ENCODE peak calls at places on chromosomes 7 and 10, in eight cellular contexts. T is activated naive CD8-positive, alpha-beta T cell treated with anti-CD3 and anti-CD28 coated beads, Interleukin-2, amount 10 ng/mL, durations not matched to agents 7 days and 5 days; I is fibroblast of the conjunctiva; D is NCI-H2029; G is GM19239; O is brain microvascular endothelial cell; X is globus pallidus; L is A549. B is an unnamed sample.

GRCh38 chr7:40674316-40674715 is 539.5 kb downstream of the SUGCT start:
- DNase-seq in T (no peak), X (no peak), G (no peak), D (no peak), I (no peak), O (peak; percentile 24), L (no peak), B (no peak)

GRCh38 chr10:124389613-124390361 is 28.9 kb downstream of the OAT start:
- DNase-seq in X (no peak), L (no peak), I (no peak), T (no peak), O (no peak), D (no peak), G (no peak), B (peak; percentile 6)

GRCh38 chr7:36809064-36809463 is 84.8 kb upstream of the AOAH start:
- DNase-seq in T (no peak), L (no peak), D (no peak), G (no peak), I (no peak), X (no peak), O (no peak), B (no peak)

GRCh38 chr10:80454526-80455460 is 683 bp downstream of the TSPAN14 start:
- DNase-seq in L (no peak), X (no peak), O (no peak), D (no peak), T (peak; percentile 54), G (peak; percentile 49), I (no peak), B (no peak)

GRCh38 chr10:60663850-60664249 is 114.4 kb upstream of the CDK1 start:
- DNase-seq in I (no peak), G (no peak), D (peak; percentile 59), L (no peak), T (no peak), X (no peak), O (peak; percentile 77), B (peak; percentile 84)

GRCh38 chr10:74213571-74214162 is 62.6 kb downstream of the ADK start:
- DNase-seq in D (no peak), T (no peak), I (peak; percentile 72), G (no peak), O (peak; percentile 42), X (no peak), L (peak; percentile 68), B (peak; percentile 1)

GRCh38 chr10:97690138-97690537 is 3.1 kb upstream of the AVPI1 start:
- DNase-seq in D (no peak), I (no peak), T (no peak), O (no peak), L (no peak), G (no peak), X (no peak), B (no peak)

GRCh38 chr10:68106656-68107055 is 2.6 kb upstream of the MYPN start:
- DNase-seq in I (peak; percentile 46), X (no peak), O (peak; percentile 83), D (no peak), G (no peak), T (no peak), L (no peak), B (no peak)

GRCh38 chr10:113228570-113228969 is 278.5 kb downstream of the TCF7L2 start:
- DNase-seq in I (peak; percentile 14), L (no peak), G (no peak), X (no peak), O (peak; percentile 70), D (no peak), T (no peak), B (no peak)

GRCh38 chr10:101014966-101015581 is 15.5 kb downstream of the LZTS2 start:
- DNase-seq in T (no peak), I (peak; percentile 91), G (no peak), L (no peak), X (no peak), D (no peak), O (peak; percentile 94), B (no peak)

GRCh38 chr10:126130291-126130710 is 233.9 kb downstream of the FANK1 start:
- DNase-seq in I (no peak), X (no peak), L (no peak), O (no peak), G (no peak), D (no peak), T (no peak), B (no peak)

GRCh38 chr7:106848851-106849442 is 16.1 kb upstream of the PIK3CG start:
- DNase-seq in G (no peak), X (no peak), L (no peak), I (no peak), O (peak; percentile 69), D (no peak), T (no peak), B (no peak)

GRCh38 chr10:79056361-79056735 is 12.4 kb upstream of the ZMIZ1 start:
- DNase-seq in X (no peak), D (no peak), O (no peak), L (no peak), I (no peak), G (no peak), T (peak; percentile 12), B (no peak)

GRCh38 chr7:135617781-135618180 is 44.5 kb upstream of the STMP1 start:
- DNase-seq in G (no peak), L (no peak), I (no peak), T (no peak), O (no peak), X (no peak), D (no peak), B (no peak)

GRCh38 chr7:44155191-44156185 is 14.4 kb upstream of the MYL7 start:
- DNase-seq in D (no peak), G (no peak), L (no peak), X (no peak), T (no peak), I (no peak), O (no peak), B (no peak)

GRCh38 chr7:97027427-97028234 is 3.0 kb upstream of the DLX5 start:
- DNase-seq in T (peak; percentile 67), G (peak; percentile 71), I (peak; percentile 74), D (peak; percentile 31), L (peak; percentile 55), X (peak; percentile 83), O (peak; percentile 76), B (peak; percentile 70)

GRCh38 chr7:136259074-136259473 is 281.9 kb upstream of the MTPN start:
- DNase-seq in I (no peak), D (no peak), X (no peak), O (no peak), L (no peak), G (no peak), T (no peak), B (no peak)

GRCh38 chr7:129925416-129926002 is 27.3 kb downstream of the UBE2H start:
- DNase-seq in I (peak; percentile 12), T (no peak), G (no peak), D (no peak), O (peak; percentile 40), X (peak; percentile 76), L (no peak), B (no peak)

GRCh38 chr7:100706672-100707311 is 871 bp downstream of the POP7 start:
- DNase-seq in O (no peak), G (no peak), D (no peak), L (no peak), I (no peak), X (no peak), T (no peak), B (no peak)

GRCh38 chr10:30813872-30814471 is 184.4 kb upstream of the LYZL2 start:
- DNase-seq in L (no peak), X (no peak), I (no peak), D (no peak), T (no peak), G (no peak), O (peak; percentile 80), B (no peak)

B was measured in DMS153.